ENCODE peak calls at places on chromosomes 5 and 9, in eight cellular contexts. One of them, this sample, is unnamed.

GRCh38 chr5:142499591-142500384 is 175.0 kb upstream of the SPRY4 start:
- DNase-seq in effector memory CD8-positive, alpha-beta T cell: no peak
- DNase-seq in ELR: no peak
- DNase-seq in NCI-H345: no peak
- DNase-seq in posterior cingulate gyrus: no peak
- DNase-seq in ureter: no peak
- DNase-seq in stimulated activated CD8-positive, alpha-beta memory T cell treated with anti-CD3 and anti-CD28 coated beads, Interleukin-2, amount 100 ng/mL, for 48 hours: no peak
- DNase-seq in MCF 10A: no peak
- DNase-seq in this sample: no peak

GRCh38 chr5:94173100-94173499 is 431.7 kb upstream of the POU5F2 start:
- DNase-seq in effector memory CD8-positive, alpha-beta T cell: no peak
- DNase-seq in ELR: no peak
- DNase-seq in NCI-H345: no peak
- DNase-seq in posterior cingulate gyrus: no peak
- DNase-seq in ureter: no peak
- DNase-seq in stimulated activated CD8-positive, alpha-beta memory T cell treated with anti-CD3 and anti-CD28 coated beads, Interleukin-2, amount 100 ng/mL, for 48 hours: no peak
- DNase-seq in MCF 10A: no peak
- DNase-seq in this sample: no peak

GRCh38 chr5:158135682-158136176 is 276.8 kb upstream of the CLINT1 start:
- DNase-seq in effector memory CD8-positive, alpha-beta T cell: no peak
- DNase-seq in ELR: no peak
- DNase-seq in NCI-H345: peak
- DNase-seq in posterior cingulate gyrus: no peak
- DNase-seq in ureter: no peak
- DNase-seq in stimulated activated CD8-positive, alpha-beta memory T cell treated with anti-CD3 and anti-CD28 coated beads, Interleukin-2, amount 100 ng/mL, for 48 hours: no peak
- DNase-seq in MCF 10A: no peak
- DNase-seq in this sample: no peak

GRCh38 chr9:124441291-124441690 is 9.0 kb upstream of the ADGRD2 start:
- DNase-seq in effector memory CD8-positive, alpha-beta T cell: no peak
- DNase-seq in ELR: no peak
- DNase-seq in NCI-H345: no peak
- DNase-seq in posterior cingulate gyrus: no peak
- DNase-seq in ureter: no peak
- DNase-seq in stimulated activated CD8-positive, alpha-beta memory T cell treated with anti-CD3 and anti-CD28 coated beads, Interleukin-2, amount 100 ng/mL, for 48 hours: no peak
- DNase-seq in MCF 10A: no peak
- DNase-seq in this sample: no peak

GRCh38 chr5:118405650-118406061 is 582.7 kb downstream of the DTWD2 start:
- DNase-seq in effector memory CD8-positive, alpha-beta T cell: no peak
- DNase-seq in ELR: no peak
- DNase-seq in NCI-H345: no peak
- DNase-seq in posterior cingulate gyrus: no peak
- DNase-seq in ureter: no peak
- DNase-seq in stimulated activated CD8-positive, alpha-beta memory T cell treated with anti-CD3 and anti-CD28 coated beads, Interleukin-2, amount 100 ng/mL, for 48 hours: no peak
- DNase-seq in MCF 10A: peak
- DNase-seq in this sample: no peak

GRCh38 chr5:10577371-10578291 is 13.8 kb downstream of the ANKRD33B start:
- DNase-seq in effector memory CD8-positive, alpha-beta T cell: no peak
- DNase-seq in ELR: no peak
- DNase-seq in NCI-H345: no peak
- DNase-seq in posterior cingulate gyrus: no peak
- DNase-seq in ureter: no peak
- DNase-seq in stimulated activated CD8-positive, alpha-beta memory T cell treated with anti-CD3 and anti-CD28 coated beads, Interleukin-2, amount 100 ng/mL, for 48 hours: no peak
- DNase-seq in MCF 10A: no peak
- DNase-seq in this sample: no peak

GRCh38 chr5:1037123-1037670 is 28.6 kb downstream of the NKD2 start:
- DNase-seq in effector memory CD8-positive, alpha-beta T cell: no peak
- DNase-seq in ELR: no peak
- DNase-seq in NCI-H345: peak
- DNase-seq in posterior cingulate gyrus: no peak
- DNase-seq in ureter: no peak
- DNase-seq in stimulated activated CD8-positive, alpha-beta memory T cell treated with anti-CD3 and anti-CD28 coated beads, Interleukin-2, amount 100 ng/mL, for 48 hours: no peak
- DNase-seq in MCF 10A: no peak
- DNase-seq in this sample: no peak

GRCh38 chr5:159788835-159789331 is 127.4 kb upstream of the ADRA1B start:
- DNase-seq in effector memory CD8-positive, alpha-beta T cell: no peak
- DNase-seq in ELR: no peak
- DNase-seq in NCI-H345: no peak
- DNase-seq in posterior cingulate gyrus: no peak
- DNase-seq in ureter: no peak
- DNase-seq in stimulated activated CD8-positive, alpha-beta memory T cell treated with anti-CD3 and anti-CD28 coated beads, Interleukin-2, amount 100 ng/mL, for 48 hours: no peak
- DNase-seq in MCF 10A: no peak
- DNase-seq in this sample: no peak

GRCh38 chr5:34660444-34660843 is 4.3 kb downstream of the RAI14 start:
- DNase-seq in effector memory CD8-positive, alpha-beta T cell: no peak
- DNase-seq in ELR: peak
- DNase-seq in NCI-H345: no peak
- DNase-seq in posterior cingulate gyrus: no peak
- DNase-seq in ureter: no peak
- DNase-seq in stimulated activated CD8-positive, alpha-beta memory T cell treated with anti-CD3 and anti-CD28 coated beads, Interleukin-2, amount 100 ng/mL, for 48 hours: no peak
- DNase-seq in MCF 10A: no peak
- DNase-seq in this sample: no peak

GRCh38 chr5:72817639-72818266 is 1.3 kb downstream of the TNPO1 start:
- DNase-seq in effector memory CD8-positive, alpha-beta T cell: no peak
- DNase-seq in ELR: peak
- DNase-seq in NCI-H345: peak
- DNase-seq in posterior cingulate gyrus: no peak
- DNase-seq in ureter: no peak
- DNase-seq in stimulated activated CD8-positive, alpha-beta memory T cell treated with anti-CD3 and anti-CD28 coated beads, Interleukin-2, amount 100 ng/mL, for 48 hours: no peak
- DNase-seq in MCF 10A: peak
- DNase-seq in this sample: no peak

GRCh38 chr9:33263936-33264472 is 504 bp downstream of the BAG1 start:
- DNase-seq in effector memory CD8-positive, alpha-beta T cell: peak
- DNase-seq in ELR: peak
- DNase-seq in NCI-H345: peak
- DNase-seq in posterior cingulate gyrus: peak
- DNase-seq in ureter: peak
- DNase-seq in stimulated activated CD8-positive, alpha-beta memory T cell treated with anti-CD3 and anti-CD28 coated beads, Interleukin-2, amount 100 ng/mL, for 48 hours: peak
- DNase-seq in MCF 10A: peak
- DNase-seq in this sample: no peak

GRCh38 chr5:124927735-124928134 is 181.3 kb upstream of the ZNF608 start:
- DNase-seq in effector memory CD8-positive, alpha-beta T cell: no peak
- DNase-seq in ELR: peak
- DNase-seq in NCI-H345: no peak
- DNase-seq in posterior cingulate gyrus: no peak
- DNase-seq in ureter: no peak
- DNase-seq in stimulated activated CD8-positive, alpha-beta memory T cell treated with anti-CD3 and anti-CD28 coated beads, Interleukin-2, amount 100 ng/mL, for 48 hours: no peak
- DNase-seq in MCF 10A: peak
- DNase-seq in this sample: peak

GRCh38 chr9:129584136-129584535 is 36.8 kb downstream of the C9orf50 start:
- DNase-seq in effector memory CD8-positive, alpha-beta T cell: peak
- DNase-seq in ELR: peak
- DNase-seq in NCI-H345: no peak
- DNase-seq in posterior cingulate gyrus: peak
- DNase-seq in ureter: peak
- DNase-seq in stimulated activated CD8-positive, alpha-beta memory T cell treated with anti-CD3 and anti-CD28 coated beads, Interleukin-2, amount 100 ng/mL, for 48 hours: no peak
- DNase-seq in MCF 10A: peak
- DNase-seq in this sample: peak

GRCh38 chr5:53613036-53613435 is 52.6 kb downstream of the NDUFS4 start:
- DNase-seq in effector memory CD8-positive, alpha-beta T cell: no peak
- DNase-seq in ELR: no peak
- DNase-seq in NCI-H345: no peak
- DNase-seq in posterior cingulate gyrus: no peak
- DNase-seq in ureter: no peak
- DNase-seq in stimulated activated CD8-positive, alpha-beta memory T cell treated with anti-CD3 and anti-CD28 coated beads, Interleukin-2, amount 100 ng/mL, for 48 hours: no peak
- DNase-seq in MCF 10A: no peak
- DNase-seq in this sample: no peak

GRCh38 chr5:107985144-107985543 is 314.4 kb upstream of the EFNA5 start:
- DNase-seq in effector memory CD8-positive, alpha-beta T cell: no peak
- DNase-seq in ELR: no peak
- DNase-seq in NCI-H345: no peak
- DNase-seq in posterior cingulate gyrus: no peak
- DNase-seq in ureter: no peak
- DNase-seq in stimulated activated CD8-positive, alpha-beta memory T cell treated with anti-CD3 and anti-CD28 coated beads, Interleukin-2, amount 100 ng/mL, for 48 hours: no peak
- DNase-seq in MCF 10A: peak
- DNase-seq in this sample: no peak

GRCh38 chr9:70389642-70390266 is 24.7 kb downstream of the KLF9 start:
- DNase-seq in effector memory CD8-positive, alpha-beta T cell: no peak
- DNase-seq in ELR: peak
- DNase-seq in NCI-H345: no peak
- DNase-seq in posterior cingulate gyrus: no peak
- DNase-seq in ureter: no peak
- DNase-seq in stimulated activated CD8-positive, alpha-beta memory T cell treated with anti-CD3 and anti-CD28 coated beads, Interleukin-2, amount 100 ng/mL, for 48 hours: no peak
- DNase-seq in MCF 10A: peak
- DNase-seq in this sample: peak

GRCh38 chr5:74865799-74866652 is at the start of gene FAM169A:
- DNase-seq in effector memory CD8-positive, alpha-beta T cell: peak
- DNase-seq in ELR: peak
- DNase-seq in NCI-H345: peak
- DNase-seq in posterior cingulate gyrus: peak
- DNase-seq in ureter: no peak
- DNase-seq in stimulated activated CD8-positive, alpha-beta memory T cell treated with anti-CD3 and anti-CD28 coated beads, Interleukin-2, amount 100 ng/mL, for 48 hours: peak
- DNase-seq in MCF 10A: peak
- DNase-seq in this sample: peak

GRCh38 chr5:15501057-15501791 is 1.2 kb downstream of the FBXL7 start:
- DNase-seq in effector memory CD8-positive, alpha-beta T cell: no peak
- DNase-seq in ELR: peak
- DNase-seq in NCI-H345: no peak
- DNase-seq in posterior cingulate gyrus: peak
- DNase-seq in ureter: peak
- DNase-seq in stimulated activated CD8-positive, alpha-beta memory T cell treated with anti-CD3 and anti-CD28 coated beads, Interleukin-2, amount 100 ng/mL, for 48 hours: no peak
- DNase-seq in MCF 10A: no peak
- DNase-seq in this sample: peak

GRCh38 chr9:90991953-90992352 is 190.3 kb downstream of the SYK start:
- DNase-seq in effector memory CD8-positive, alpha-beta T cell: no peak
- DNase-seq in ELR: no peak
- DNase-seq in NCI-H345: no peak
- DNase-seq in posterior cingulate gyrus: no peak
- DNase-seq in ureter: no peak
- DNase-seq in stimulated activated CD8-positive, alpha-beta memory T cell treated with anti-CD3 and anti-CD28 coated beads, Interleukin-2, amount 100 ng/mL, for 48 hours: no peak
- DNase-seq in MCF 10A: peak
- DNase-seq in this sample: peak

GRCh38 chr5:150960791-150961396 is 56.1 kb upstream of the ZNF300 start:
- DNase-seq in effector memory CD8-positive, alpha-beta T cell: no peak
- DNase-seq in ELR: peak
- DNase-seq in NCI-H345: no peak
- DNase-seq in posterior cingulate gyrus: no peak
- DNase-seq in ureter: no peak
- DNase-seq in stimulated activated CD8-positive, alpha-beta memory T cell treated with anti-CD3 and anti-CD28 coated beads, Interleukin-2, amount 100 ng/mL, for 48 hours: no peak
- DNase-seq in MCF 10A: peak
- DNase-seq in this sample: no peak

GRCh38 chr5:180090769-180091546 is 19.4 kb upstream of the RNF130 start:
- DNase-seq in effector memory CD8-positive, alpha-beta T cell: no peak
- DNase-seq in ELR: peak
- DNase-seq in NCI-H345: peak
- DNase-seq in posterior cingulate gyrus: peak
- DNase-seq in ureter: no peak
- DNase-seq in stimulated activated CD8-positive, alpha-beta memory T cell treated with anti-CD3 and anti-CD28 coated beads, Interleukin-2, amount 100 ng/mL, for 48 hours: no peak
- DNase-seq in MCF 10A: peak
- DNase-seq in this sample: peak

GRCh38 chr9:19184144-19184917 is 46.2 kb upstream of the DENND4C start:
- DNase-seq in effector memory CD8-positive, alpha-beta T cell: peak
- DNase-seq in ELR: peak
- DNase-seq in NCI-H345: no peak
- DNase-seq in posterior cingulate gyrus: no peak
- DNase-seq in ureter: peak
- DNase-seq in stimulated activated CD8-positive, alpha-beta memory T cell treated with anti-CD3 and anti-CD28 coated beads, Interleukin-2, amount 100 ng/mL, for 48 hours: peak
- DNase-seq in MCF 10A: peak
- DNase-seq in this sample: peak

GRCh38 chr5:143130891-143131290 is 272.6 kb downstream of the NR3C1 start:
- DNase-seq in effector memory CD8-positive, alpha-beta T cell: no peak
- DNase-seq in ELR: no peak
- DNase-seq in NCI-H345: no peak
- DNase-seq in posterior cingulate gyrus: no peak
- DNase-seq in ureter: no peak
- DNase-seq in stimulated activated CD8-positive, alpha-beta memory T cell treated with anti-CD3 and anti-CD28 coated beads, Interleukin-2, amount 100 ng/mL, for 48 hours: no peak
- DNase-seq in MCF 10A: no peak
- DNase-seq in this sample: no peak

GRCh38 chr9:34279431-34279830 is 49.6 kb downstream of the KIF24 start:
- DNase-seq in effector memory CD8-positive, alpha-beta T cell: no peak
- DNase-seq in ELR: peak
- DNase-seq in NCI-H345: peak
- DNase-seq in posterior cingulate gyrus: no peak
- DNase-seq in ureter: no peak
- DNase-seq in stimulated activated CD8-positive, alpha-beta memory T cell treated with anti-CD3 and anti-CD28 coated beads, Interleukin-2, amount 100 ng/mL, for 48 hours: no peak
- DNase-seq in MCF 10A: peak
- DNase-seq in this sample: peak

GRCh38 chr9:128920381-128921058 is at the start of gene PHYHD1:
- DNase-seq in effector memory CD8-positive, alpha-beta T cell: no peak
- DNase-seq in ELR: peak
- DNase-seq in NCI-H345: no peak
- DNase-seq in posterior cingulate gyrus: peak
- DNase-seq in ureter: no peak
- DNase-seq in stimulated activated CD8-positive, alpha-beta memory T cell treated with anti-CD3 and anti-CD28 coated beads, Interleukin-2, amount 100 ng/mL, for 48 hours: no peak
- DNase-seq in MCF 10A: peak
- DNase-seq in this sample: no peak

GRCh38 chr9:115208503-115208902 is 90.5 kb upstream of the TNC start:
- DNase-seq in effector memory CD8-positive, alpha-beta T cell: no peak
- DNase-seq in ELR: peak
- DNase-seq in NCI-H345: no peak
- DNase-seq in posterior cingulate gyrus: no peak
- DNase-seq in ureter: no peak
- DNase-seq in stimulated activated CD8-positive, alpha-beta memory T cell treated with anti-CD3 and anti-CD28 coated beads, Interleukin-2, amount 100 ng/mL, for 48 hours: no peak
- DNase-seq in MCF 10A: no peak
- DNase-seq in this sample: peak

GRCh38 chr9:3809724-3810123 is 283.9 kb upstream of the RFX3 start:
- DNase-seq in effector memory CD8-positive, alpha-beta T cell: no peak
- DNase-seq in ELR: peak
- DNase-seq in NCI-H345: no peak
- DNase-seq in posterior cingulate gyrus: no peak
- DNase-seq in ureter: no peak
- DNase-seq in stimulated activated CD8-positive, alpha-beta memory T cell treated with anti-CD3 and anti-CD28 coated beads, Interleukin-2, amount 100 ng/mL, for 48 hours: no peak
- DNase-seq in MCF 10A: peak
- DNase-seq in this sample: peak

GRCh38 chr5:172931001-172931536 is 28.2 kb upstream of the RPL26L1 start:
- DNase-seq in effector memory CD8-positive, alpha-beta T cell: no peak
- DNase-seq in ELR: peak
- DNase-seq in NCI-H345: no peak
- DNase-seq in posterior cingulate gyrus: no peak
- DNase-seq in ureter: no peak
- DNase-seq in stimulated activated CD8-positive, alpha-beta memory T cell treated with anti-CD3 and anti-CD28 coated beads, Interleukin-2, amount 100 ng/mL, for 48 hours: no peak
- DNase-seq in MCF 10A: peak
- DNase-seq in this sample: peak

GRCh38 chr9:114344188-114344566 is 14.5 kb downstream of the ORM2 start:
- DNase-seq in effector memory CD8-positive, alpha-beta T cell: no peak
- DNase-seq in ELR: no peak
- DNase-seq in NCI-H345: no peak
- DNase-seq in posterior cingulate gyrus: no peak
- DNase-seq in ureter: no peak
- DNase-seq in stimulated activated CD8-positive, alpha-beta memory T cell treated with anti-CD3 and anti-CD28 coated beads, Interleukin-2, amount 100 ng/mL, for 48 hours: no peak
- DNase-seq in MCF 10A: no peak
- DNase-seq in this sample: no peak

GRCh38 chr9:110257097-110257955 is 1.0 kb upstream of the TXN start:
- DNase-seq in effector memory CD8-positive, alpha-beta T cell: no peak
- DNase-seq in ELR: peak
- DNase-seq in NCI-H345: no peak
- DNase-seq in posterior cingulate gyrus: no peak
- DNase-seq in ureter: peak
- DNase-seq in stimulated activated CD8-positive, alpha-beta memory T cell treated with anti-CD3 and anti-CD28 coated beads, Interleukin-2, amount 100 ng/mL, for 48 hours: no peak
- DNase-seq in MCF 10A: peak
- DNase-seq in this sample: peak

GRCh38 chr5:77181596-77182304 is 28.7 kb upstream of the PDE8B start:
- DNase-seq in effector memory CD8-positive, alpha-beta T cell: no peak
- DNase-seq in ELR: no peak
- DNase-seq in NCI-H345: no peak
- DNase-seq in posterior cingulate gyrus: no peak
- DNase-seq in ureter: no peak
- DNase-seq in stimulated activated CD8-positive, alpha-beta memory T cell treated with anti-CD3 and anti-CD28 coated beads, Interleukin-2, amount 100 ng/mL, for 48 hours: no peak
- DNase-seq in MCF 10A: no peak
- DNase-seq in this sample: no peak

GRCh38 chr9:86485359-86485758 is 131.1 kb upstream of the TUT7 start:
- DNase-seq in effector memory CD8-positive, alpha-beta T cell: no peak
- DNase-seq in ELR: no peak
- DNase-seq in NCI-H345: no peak
- DNase-seq in posterior cingulate gyrus: no peak
- DNase-seq in ureter: no peak
- DNase-seq in stimulated activated CD8-positive, alpha-beta memory T cell treated with anti-CD3 and anti-CD28 coated beads, Interleukin-2, amount 100 ng/mL, for 48 hours: peak
- DNase-seq in MCF 10A: no peak
- DNase-seq in this sample: no peak